ENCODE peak calls at places on chromosomes 11 and 22, in eight cellular contexts. One of them, this sample, is unnamed.

GRCh38 chr11:75565221-75565814 is 3.3 kb downstream of the SERPINH1 start:
- ATAC-seq in activated CD8-positive, alpha-beta memory T cell treated with anti-CD3 and anti-CD28 coated beads, Interleukin-2, amount 10 ng/mL, durations not matched to agents 7 days and 5 days: no peak
- ATAC-seq in PC-3: peak
- ATAC-seq in left lung: peak
- ATAC-seq in mucosa of descending colon: no peak
- ATAC-seq in effector memory CD8-positive, alpha-beta T cell: no peak
- ATAC-seq in heart left ventricle: peak
- ATAC-seq in gastroesophageal sphincter: peak
- ATAC-seq in this sample: peak

GRCh38 chr11:21567628-21568290 is 625.1 kb upstream of the ANO5 start:
- ATAC-seq in PC-3: no peak
- ATAC-seq in activated CD8-positive, alpha-beta memory T cell treated with anti-CD3 and anti-CD28 coated beads, Interleukin-2, amount 10 ng/mL, durations not matched to agents 7 days and 5 days: no peak
- ATAC-seq in effector memory CD8-positive, alpha-beta T cell: no peak
- ATAC-seq in gastroesophageal sphincter: no peak
- ATAC-seq in heart left ventricle: no peak
- ATAC-seq in left lung: peak
- ATAC-seq in mucosa of descending colon: peak
- ATAC-seq in this sample: peak

GRCh38 chr22:24180316-24181087 is 785 bp upstream of the SUSD2 start:
- ATAC-seq in effector memory CD8-positive, alpha-beta T cell: no peak
- ATAC-seq in activated CD8-positive, alpha-beta memory T cell treated with anti-CD3 and anti-CD28 coated beads, Interleukin-2, amount 10 ng/mL, durations not matched to agents 7 days and 5 days: no peak
- ATAC-seq in mucosa of descending colon: peak
- ATAC-seq in PC-3: no peak
- ATAC-seq in left lung: no peak
- ATAC-seq in gastroesophageal sphincter: no peak
- ATAC-seq in heart left ventricle: no peak
- ATAC-seq in this sample: peak

GRCh38 chr11:30002157-30002556 is 14.7 kb downstream of the KCNA4 start:
- ATAC-seq in activated CD8-positive, alpha-beta memory T cell treated with anti-CD3 and anti-CD28 coated beads, Interleukin-2, amount 10 ng/mL, durations not matched to agents 7 days and 5 days: no peak
- ATAC-seq in mucosa of descending colon: no peak
- ATAC-seq in effector memory CD8-positive, alpha-beta T cell: no peak
- ATAC-seq in PC-3: no peak
- ATAC-seq in heart left ventricle: peak
- ATAC-seq in gastroesophageal sphincter: no peak
- ATAC-seq in left lung: no peak
- ATAC-seq in this sample: no peak

GRCh38 chr11:74325649-74326645 is 14.5 kb upstream of the P4HA3 start:
- ATAC-seq in left lung: peak
- ATAC-seq in heart left ventricle: peak
- ATAC-seq in PC-3: no peak
- ATAC-seq in activated CD8-positive, alpha-beta memory T cell treated with anti-CD3 and anti-CD28 coated beads, Interleukin-2, amount 10 ng/mL, durations not matched to agents 7 days and 5 days: no peak
- ATAC-seq in gastroesophageal sphincter: peak
- ATAC-seq in mucosa of descending colon: peak
- ATAC-seq in effector memory CD8-positive, alpha-beta T cell: no peak
- ATAC-seq in this sample: peak

GRCh38 chr11:70628176-70628860 is 230.0 kb downstream of the CTTN start:
- ATAC-seq in left lung: no peak
- ATAC-seq in activated CD8-positive, alpha-beta memory T cell treated with anti-CD3 and anti-CD28 coated beads, Interleukin-2, amount 10 ng/mL, durations not matched to agents 7 days and 5 days: no peak
- ATAC-seq in heart left ventricle: peak
- ATAC-seq in mucosa of descending colon: no peak
- ATAC-seq in effector memory CD8-positive, alpha-beta T cell: no peak
- ATAC-seq in PC-3: no peak
- ATAC-seq in gastroesophageal sphincter: no peak
- ATAC-seq in this sample: no peak

GRCh38 chr11:3655548-3655947 is 10.6 kb downstream of the ART1 start:
- ATAC-seq in left lung: no peak
- ATAC-seq in effector memory CD8-positive, alpha-beta T cell: no peak
- ATAC-seq in heart left ventricle: no peak
- ATAC-seq in mucosa of descending colon: no peak
- ATAC-seq in PC-3: no peak
- ATAC-seq in activated CD8-positive, alpha-beta memory T cell treated with anti-CD3 and anti-CD28 coated beads, Interleukin-2, amount 10 ng/mL, durations not matched to agents 7 days and 5 days: no peak
- ATAC-seq in gastroesophageal sphincter: no peak
- ATAC-seq in this sample: no peak

GRCh38 chr22:42397332-42398246 is 34.6 kb downstream of the NFAM1 start:
- ATAC-seq in heart left ventricle: peak
- ATAC-seq in left lung: peak
- ATAC-seq in PC-3: no peak
- ATAC-seq in mucosa of descending colon: peak
- ATAC-seq in activated CD8-positive, alpha-beta memory T cell treated with anti-CD3 and anti-CD28 coated beads, Interleukin-2, amount 10 ng/mL, durations not matched to agents 7 days and 5 days: no peak
- ATAC-seq in effector memory CD8-positive, alpha-beta T cell: peak
- ATAC-seq in gastroesophageal sphincter: peak
- ATAC-seq in this sample: peak

GRCh38 chr11:129442171-129442570 is 66.5 kb downstream of the BARX2 start:
- ATAC-seq in effector memory CD8-positive, alpha-beta T cell: no peak
- ATAC-seq in gastroesophageal sphincter: no peak
- ATAC-seq in heart left ventricle: no peak
- ATAC-seq in activated CD8-positive, alpha-beta memory T cell treated with anti-CD3 and anti-CD28 coated beads, Interleukin-2, amount 10 ng/mL, durations not matched to agents 7 days and 5 days: no peak
- ATAC-seq in left lung: no peak
- ATAC-seq in PC-3: no peak
- ATAC-seq in mucosa of descending colon: no peak
- ATAC-seq in this sample: no peak

GRCh38 chr22:24994070-24994763 is 41.7 kb downstream of the KIAA1671 start:
- ATAC-seq in left lung: peak
- ATAC-seq in gastroesophageal sphincter: no peak
- ATAC-seq in heart left ventricle: no peak
- ATAC-seq in mucosa of descending colon: peak
- ATAC-seq in effector memory CD8-positive, alpha-beta T cell: peak
- ATAC-seq in PC-3: peak
- ATAC-seq in activated CD8-positive, alpha-beta memory T cell treated with anti-CD3 and anti-CD28 coated beads, Interleukin-2, amount 10 ng/mL, durations not matched to agents 7 days and 5 days: peak
- ATAC-seq in this sample: peak

GRCh38 chr22:19983701-19984100 is 32.9 kb downstream of the ARVCF start:
- ATAC-seq in gastroesophageal sphincter: no peak
- ATAC-seq in heart left ventricle: peak
- ATAC-seq in effector memory CD8-positive, alpha-beta T cell: no peak
- ATAC-seq in activated CD8-positive, alpha-beta memory T cell treated with anti-CD3 and anti-CD28 coated beads, Interleukin-2, amount 10 ng/mL, durations not matched to agents 7 days and 5 days: no peak
- ATAC-seq in mucosa of descending colon: no peak
- ATAC-seq in left lung: no peak
- ATAC-seq in PC-3: no peak
- ATAC-seq in this sample: no peak

GRCh38 chr11:102559839-102560238 is 29.3 kb upstream of the MMP7 start:
- ATAC-seq in mucosa of descending colon: peak
- ATAC-seq in PC-3: no peak
- ATAC-seq in left lung: peak
- ATAC-seq in effector memory CD8-positive, alpha-beta T cell: peak
- ATAC-seq in activated CD8-positive, alpha-beta memory T cell treated with anti-CD3 and anti-CD28 coated beads, Interleukin-2, amount 10 ng/mL, durations not matched to agents 7 days and 5 days: peak
- ATAC-seq in gastroesophageal sphincter: no peak
- ATAC-seq in heart left ventricle: no peak
- ATAC-seq in this sample: no peak

GRCh38 chr11:88375927-88376470 is 38.5 kb upstream of the CTSC start:
- ATAC-seq in effector memory CD8-positive, alpha-beta T cell: no peak
- ATAC-seq in heart left ventricle: no peak
- ATAC-seq in left lung: no peak
- ATAC-seq in gastroesophageal sphincter: no peak
- ATAC-seq in PC-3: no peak
- ATAC-seq in mucosa of descending colon: no peak
- ATAC-seq in activated CD8-positive, alpha-beta memory T cell treated with anti-CD3 and anti-CD28 coated beads, Interleukin-2, amount 10 ng/mL, durations not matched to agents 7 days and 5 days: peak
- ATAC-seq in this sample: no peak

GRCh38 chr11:33344611-33345010 is 87.4 kb downstream of the HIPK3 start:
- ATAC-seq in gastroesophageal sphincter: no peak
- ATAC-seq in activated CD8-positive, alpha-beta memory T cell treated with anti-CD3 and anti-CD28 coated beads, Interleukin-2, amount 10 ng/mL, durations not matched to agents 7 days and 5 days: no peak
- ATAC-seq in left lung: peak
- ATAC-seq in mucosa of descending colon: no peak
- ATAC-seq in PC-3: peak
- ATAC-seq in effector memory CD8-positive, alpha-beta T cell: no peak
- ATAC-seq in heart left ventricle: peak
- ATAC-seq in this sample: no peak

GRCh38 chr11:133934599-133935550 is 21.9 kb downstream of the IGSF9B start:
- ATAC-seq in activated CD8-positive, alpha-beta memory T cell treated with anti-CD3 and anti-CD28 coated beads, Interleukin-2, amount 10 ng/mL, durations not matched to agents 7 days and 5 days: no peak
- ATAC-seq in heart left ventricle: peak
- ATAC-seq in mucosa of descending colon: peak
- ATAC-seq in left lung: peak
- ATAC-seq in gastroesophageal sphincter: peak
- ATAC-seq in PC-3: peak
- ATAC-seq in effector memory CD8-positive, alpha-beta T cell: no peak
- ATAC-seq in this sample: peak

GRCh38 chr11:109320595-109320994 is 101.4 kb upstream of the C11orf87 start:
- ATAC-seq in mucosa of descending colon: no peak
- ATAC-seq in PC-3: peak
- ATAC-seq in effector memory CD8-positive, alpha-beta T cell: no peak
- ATAC-seq in activated CD8-positive, alpha-beta memory T cell treated with anti-CD3 and anti-CD28 coated beads, Interleukin-2, amount 10 ng/mL, durations not matched to agents 7 days and 5 days: no peak
- ATAC-seq in left lung: no peak
- ATAC-seq in gastroesophageal sphincter: no peak
- ATAC-seq in heart left ventricle: no peak
- ATAC-seq in this sample: peak

GRCh38 chr11:44957051-44957515 is 6.4 kb upstream of the TP53I11 start:
- ATAC-seq in heart left ventricle: peak
- ATAC-seq in activated CD8-positive, alpha-beta memory T cell treated with anti-CD3 and anti-CD28 coated beads, Interleukin-2, amount 10 ng/mL, durations not matched to agents 7 days and 5 days: no peak
- ATAC-seq in effector memory CD8-positive, alpha-beta T cell: no peak
- ATAC-seq in PC-3: no peak
- ATAC-seq in left lung: no peak
- ATAC-seq in mucosa of descending colon: no peak
- ATAC-seq in gastroesophageal sphincter: peak
- ATAC-seq in this sample: no peak

GRCh38 chr11:47342854-47343253 is 9.6 kb downstream of the MYBPC3 start:
- ATAC-seq in activated CD8-positive, alpha-beta memory T cell treated with anti-CD3 and anti-CD28 coated beads, Interleukin-2, amount 10 ng/mL, durations not matched to agents 7 days and 5 days: no peak
- ATAC-seq in effector memory CD8-positive, alpha-beta T cell: no peak
- ATAC-seq in left lung: no peak
- ATAC-seq in mucosa of descending colon: no peak
- ATAC-seq in gastroesophageal sphincter: no peak
- ATAC-seq in heart left ventricle: no peak
- ATAC-seq in PC-3: no peak
- ATAC-seq in this sample: no peak

GRCh38 chr11:44766972-44767278 is 40.2 kb downstream of the TSPAN18 start:
- ATAC-seq in effector memory CD8-positive, alpha-beta T cell: no peak
- ATAC-seq in left lung: peak
- ATAC-seq in gastroesophageal sphincter: peak
- ATAC-seq in heart left ventricle: peak
- ATAC-seq in mucosa of descending colon: peak
- ATAC-seq in activated CD8-positive, alpha-beta memory T cell treated with anti-CD3 and anti-CD28 coated beads, Interleukin-2, amount 10 ng/mL, durations not matched to agents 7 days and 5 days: no peak
- ATAC-seq in PC-3: no peak
- ATAC-seq in this sample: no peak

GRCh38 chr11:13983081-13983751 is 20.7 kb downstream of the SPON1 start:
- ATAC-seq in mucosa of descending colon: peak
- ATAC-seq in left lung: peak
- ATAC-seq in heart left ventricle: peak
- ATAC-seq in gastroesophageal sphincter: peak
- ATAC-seq in effector memory CD8-positive, alpha-beta T cell: no peak
- ATAC-seq in activated CD8-positive, alpha-beta memory T cell treated with anti-CD3 and anti-CD28 coated beads, Interleukin-2, amount 10 ng/mL, durations not matched to agents 7 days and 5 days: no peak
- ATAC-seq in PC-3: no peak
- ATAC-seq in this sample: peak

GRCh38 chr11:22076215-22076930 is 116.5 kb upstream of the ANO5 start:
- ATAC-seq in heart left ventricle: no peak
- ATAC-seq in mucosa of descending colon: no peak
- ATAC-seq in effector memory CD8-positive, alpha-beta T cell: no peak
- ATAC-seq in left lung: no peak
- ATAC-seq in activated CD8-positive, alpha-beta memory T cell treated with anti-CD3 and anti-CD28 coated beads, Interleukin-2, amount 10 ng/mL, durations not matched to agents 7 days and 5 days: no peak
- ATAC-seq in gastroesophageal sphincter: no peak
- ATAC-seq in PC-3: no peak
- ATAC-seq in this sample: no peak

GRCh38 chr22:36417281-36417686 is 29.5 kb upstream of the MYH9 start:
- ATAC-seq in effector memory CD8-positive, alpha-beta T cell: no peak
- ATAC-seq in mucosa of descending colon: peak
- ATAC-seq in left lung: peak
- ATAC-seq in PC-3: peak
- ATAC-seq in heart left ventricle: no peak
- ATAC-seq in gastroesophageal sphincter: no peak
- ATAC-seq in activated CD8-positive, alpha-beta memory T cell treated with anti-CD3 and anti-CD28 coated beads, Interleukin-2, amount 10 ng/mL, durations not matched to agents 7 days and 5 days: no peak
- ATAC-seq in this sample: peak

GRCh38 chr22:19062139-19062789 is 59.9 kb downstream of the DGCR2 start:
- ATAC-seq in left lung: no peak
- ATAC-seq in heart left ventricle: peak
- ATAC-seq in effector memory CD8-positive, alpha-beta T cell: no peak
- ATAC-seq in gastroesophageal sphincter: no peak
- ATAC-seq in mucosa of descending colon: no peak
- ATAC-seq in activated CD8-positive, alpha-beta memory T cell treated with anti-CD3 and anti-CD28 coated beads, Interleukin-2, amount 10 ng/mL, durations not matched to agents 7 days and 5 days: no peak
- ATAC-seq in PC-3: no peak
- ATAC-seq in this sample: no peak

GRCh38 chr22:19718255-19719054 is 4.2 kb downstream of the SEPTIN5 start:
- ATAC-seq in left lung: peak
- ATAC-seq in activated CD8-positive, alpha-beta memory T cell treated with anti-CD3 and anti-CD28 coated beads, Interleukin-2, amount 10 ng/mL, durations not matched to agents 7 days and 5 days: peak
- ATAC-seq in PC-3: peak
- ATAC-seq in effector memory CD8-positive, alpha-beta T cell: peak
- ATAC-seq in heart left ventricle: peak
- ATAC-seq in gastroesophageal sphincter: peak
- ATAC-seq in mucosa of descending colon: peak
- ATAC-seq in this sample: no peak

GRCh38 chr22:23147632-23148387 is 2.5 kb downstream of the RAB36 start:
- ATAC-seq in left lung: peak
- ATAC-seq in activated CD8-positive, alpha-beta memory T cell treated with anti-CD3 and anti-CD28 coated beads, Interleukin-2, amount 10 ng/mL, durations not matched to agents 7 days and 5 days: no peak
- ATAC-seq in effector memory CD8-positive, alpha-beta T cell: no peak
- ATAC-seq in PC-3: peak
- ATAC-seq in heart left ventricle: no peak
- ATAC-seq in mucosa of descending colon: peak
- ATAC-seq in gastroesophageal sphincter: peak
- ATAC-seq in this sample: peak

GRCh38 chr22:42297778-42298177 is 27.3 kb upstream of the TCF20 start:
- ATAC-seq in PC-3: no peak
- ATAC-seq in effector memory CD8-positive, alpha-beta T cell: no peak
- ATAC-seq in activated CD8-positive, alpha-beta memory T cell treated with anti-CD3 and anti-CD28 coated beads, Interleukin-2, amount 10 ng/mL, durations not matched to agents 7 days and 5 days: no peak
- ATAC-seq in gastroesophageal sphincter: no peak
- ATAC-seq in heart left ventricle: no peak
- ATAC-seq in mucosa of descending colon: no peak
- ATAC-seq in left lung: no peak
- ATAC-seq in this sample: no peak

GRCh38 chr11:82978422-82979099 is 77.0 kb downstream of the DDIAS start:
- ATAC-seq in effector memory CD8-positive, alpha-beta T cell: peak
- ATAC-seq in activated CD8-positive, alpha-beta memory T cell treated with anti-CD3 and anti-CD28 coated beads, Interleukin-2, amount 10 ng/mL, durations not matched to agents 7 days and 5 days: peak
- ATAC-seq in mucosa of descending colon: peak
- ATAC-seq in heart left ventricle: no peak
- ATAC-seq in PC-3: peak
- ATAC-seq in left lung: no peak
- ATAC-seq in gastroesophageal sphincter: no peak
- ATAC-seq in this sample: no peak

GRCh38 chr22:32752868-32753520 is 48.5 kb upstream of the TIMP3 start:
- ATAC-seq in mucosa of descending colon: no peak
- ATAC-seq in heart left ventricle: peak
- ATAC-seq in gastroesophageal sphincter: peak
- ATAC-seq in left lung: no peak
- ATAC-seq in PC-3: no peak
- ATAC-seq in activated CD8-positive, alpha-beta memory T cell treated with anti-CD3 and anti-CD28 coated beads, Interleukin-2, amount 10 ng/mL, durations not matched to agents 7 days and 5 days: no peak
- ATAC-seq in effector memory CD8-positive, alpha-beta T cell: no peak
- ATAC-seq in this sample: no peak

GRCh38 chr11:119905162-119905561 is 176.2 kb upstream of the NECTIN1 start:
- ATAC-seq in gastroesophageal sphincter: no peak
- ATAC-seq in activated CD8-positive, alpha-beta memory T cell treated with anti-CD3 and anti-CD28 coated beads, Interleukin-2, amount 10 ng/mL, durations not matched to agents 7 days and 5 days: no peak
- ATAC-seq in left lung: peak
- ATAC-seq in mucosa of descending colon: peak
- ATAC-seq in PC-3: no peak
- ATAC-seq in heart left ventricle: no peak
- ATAC-seq in effector memory CD8-positive, alpha-beta T cell: no peak
- ATAC-seq in this sample: no peak

GRCh38 chr22:26680485-26680884 is 23.1 kb downstream of the MIAT start:
- ATAC-seq in activated CD8-positive, alpha-beta memory T cell treated with anti-CD3 and anti-CD28 coated beads, Interleukin-2, amount 10 ng/mL, durations not matched to agents 7 days and 5 days: no peak
- ATAC-seq in gastroesophageal sphincter: no peak
- ATAC-seq in heart left ventricle: no peak
- ATAC-seq in effector memory CD8-positive, alpha-beta T cell: no peak
- ATAC-seq in PC-3: no peak
- ATAC-seq in left lung: no peak
- ATAC-seq in mucosa of descending colon: no peak
- ATAC-seq in this sample: no peak

GRCh38 chr22:18021431-18021830 is 2.9 kb downstream of the MICAL3 start:
- ATAC-seq in gastroesophageal sphincter: no peak
- ATAC-seq in activated CD8-positive, alpha-beta memory T cell treated with anti-CD3 and anti-CD28 coated beads, Interleukin-2, amount 10 ng/mL, durations not matched to agents 7 days and 5 days: no peak
- ATAC-seq in PC-3: no peak
- ATAC-seq in effector memory CD8-positive, alpha-beta T cell: no peak
- ATAC-seq in left lung: no peak
- ATAC-seq in mucosa of descending colon: no peak
- ATAC-seq in heart left ventricle: no peak
- ATAC-seq in this sample: no peak

GRCh38 chr11:62169448-62169847 is 20.6 kb upstream of the SCGB1D1 start:
- ATAC-seq in activated CD8-positive, alpha-beta memory T cell treated with anti-CD3 and anti-CD28 coated beads, Interleukin-2, amount 10 ng/mL, durations not matched to agents 7 days and 5 days: no peak
- ATAC-seq in effector memory CD8-positive, alpha-beta T cell: no peak
- ATAC-seq in gastroesophageal sphincter: no peak
- ATAC-seq in PC-3: no peak
- ATAC-seq in heart left ventricle: peak
- ATAC-seq in left lung: no peak
- ATAC-seq in mucosa of descending colon: no peak
- ATAC-seq in this sample: no peak

GRCh38 chr11:70185348-70186055 is 17.6 kb upstream of the FADD start:
- ATAC-seq in mucosa of descending colon: no peak
- ATAC-seq in activated CD8-positive, alpha-beta memory T cell treated with anti-CD3 and anti-CD28 coated beads, Interleukin-2, amount 10 ng/mL, durations not matched to agents 7 days and 5 days: no peak
- ATAC-seq in left lung: no peak
- ATAC-seq in effector memory CD8-positive, alpha-beta T cell: no peak
- ATAC-seq in gastroesophageal sphincter: no peak
- ATAC-seq in heart left ventricle: no peak
- ATAC-seq in PC-3: no peak
- ATAC-seq in this sample: no peak

GRCh38 chr11:31652528-31652927 is 143.0 kb downstream of the ELP4 start:
- ATAC-seq in effector memory CD8-positive, alpha-beta T cell: no peak
- ATAC-seq in activated CD8-positive, alpha-beta memory T cell treated with anti-CD3 and anti-CD28 coated beads, Interleukin-2, amount 10 ng/mL, durations not matched to agents 7 days and 5 days: no peak
- ATAC-seq in PC-3: no peak
- ATAC-seq in mucosa of descending colon: no peak
- ATAC-seq in gastroesophageal sphincter: no peak
- ATAC-seq in heart left ventricle: no peak
- ATAC-seq in left lung: no peak
- ATAC-seq in this sample: no peak